ENCODE peak calls at places on chromosomes 7 and 10, in seven cellular contexts. U, N, G, O, V, R and Z are unnamed samples.

GRCh38 chr10:128540806-128541739 is 414.9 kb upstream of the MKI67 start:
- DNase-seq in U (no peak), N (peak), G (peak), O (peak), V (no peak), R (no peak), Z (peak)

GRCh38 chr10:80504897-80505465 is 32.7 kb upstream of the SH2D4B start:
- DNase-seq in U (peak), N (no peak), G (no peak), O (no peak), V (peak), R (no peak), Z (no peak)

GRCh38 chr10:86079088-86079487 is 287.5 kb downstream of the GRID1 start:
- DNase-seq in U (peak), N (peak), G (no peak), O (peak), V (no peak), R (no peak), Z (peak)

GRCh38 chr7:105611856-105612775 is 30.8 kb upstream of the EFCAB10 start:
- DNase-seq in U (peak), N (no peak), G (no peak), O (peak), V (no peak), R (no peak), Z (no peak)

GRCh38 chr10:15200626-15201025 is 32.1 kb upstream of the NMT2 start:
- DNase-seq in U (peak), N (no peak), G (no peak), O (peak), V (no peak), R (no peak), Z (no peak)

GRCh38 chr10:72729528-72729927 is 37.6 kb downstream of the MCU start:
- DNase-seq in U (no peak), N (no peak), G (no peak), O (peak), V (no peak), R (no peak), Z (no peak)

GRCh38 chr10:71270301-71270777 is 48.7 kb upstream of the SLC29A3 start:
- DNase-seq in U (peak), N (peak), G (no peak), O (peak), V (no peak), R (peak), Z (peak)

GRCh38 chr7:37047260-37047659 is 323.0 kb upstream of the AOAH start:
- DNase-seq in U (peak), N (no peak), G (no peak), O (no peak), V (no peak), R (no peak), Z (no peak)

GRCh38 chr7:87475359-87476178 is at the start of gene ABCB4:
- DNase-seq in U (no peak), N (no peak), G (peak), O (peak), V (peak), R (no peak), Z (peak)

GRCh38 chr7:116357776-116358670 is 141.5 kb upstream of the CAV2 start:
- DNase-seq in U (no peak), N (no peak), G (no peak), O (peak), V (no peak), R (no peak), Z (no peak)

GRCh38 chr10:34231441-34232180 is 583.5 kb downstream of the PARD3 start:
- DNase-seq in U (peak), N (no peak), G (no peak), O (peak), V (no peak), R (no peak), Z (no peak)

GRCh38 chr10:110619514-110619913 is 24.6 kb upstream of the RBM20 start:
- DNase-seq in U (no peak), N (no peak), G (no peak), O (no peak), V (no peak), R (no peak), Z (no peak)

GRCh38 chr10:15068802-15069201 is 19.8 kb downstream of the ACBD7 start:
- DNase-seq in U (no peak), N (no peak), G (no peak), O (peak), V (no peak), R (no peak), Z (no peak)

GRCh38 chr10:3682745-3683144 is 102.3 kb downstream of the KLF6 start:
- DNase-seq in U (no peak), N (no peak), G (no peak), O (no peak), V (no peak), R (no peak), Z (no peak)

GRCh38 chr7:157138424-157139141 is at the start of gene UBE3C:
- DNase-seq in U (peak), N (peak), G (peak), O (peak), V (peak), R (peak), Z (peak)

GRCh38 chr7:101677421-101678137 is 48.5 kb upstream of the MYL10 start:
- DNase-seq in U (no peak), N (no peak), G (no peak), O (no peak), V (no peak), R (no peak), Z (peak)

GRCh38 chr10:69640196-69640980 is 10.3 kb downstream of the FAM241B start:
- DNase-seq in U (peak), N (no peak), G (no peak), O (no peak), V (peak), R (no peak), Z (no peak)

GRCh38 chr7:149140784-149141183 is 6.5 kb upstream of the ZNF398 start:
- DNase-seq in U (no peak), N (no peak), G (no peak), O (no peak), V (no peak), R (no peak), Z (no peak)

GRCh38 chr7:119999743-120000475 is 273.1 kb upstream of the KCND2 start:
- DNase-seq in U (no peak), N (no peak), G (no peak), O (no peak), V (no peak), R (no peak), Z (no peak)